ENCODE peak calls at places on chromosomes 6 and 20, in six cellular contexts. One of them, this sample, is unnamed. For H3K9me3, the result is how much of the 10 kb centered on the place peaks cover.

GRCh38 chr20:29298759-29299613 is 1958.5 kb upstream of the DEFB115 start:
- DNase-seq in fibroblast of lung: peak
- DNase-seq in HCT116: no peak
- DNase-seq in PC-9: no peak
- DNase-seq in IMR-90: no peak
- DNase-seq in K562: no peak
- DNase-seq in this sample: no peak

GRCh38 chr20:11379257-11380011 is 538.3 kb upstream of the BTBD3 start:
- DNase-seq in fibroblast of lung: no peak
- DNase-seq in K562: no peak
- DNase-seq in IMR-90: no peak
- DNase-seq in PC-9: no peak
- DNase-seq in HCT116: no peak
- DNase-seq in this sample: no peak

GRCh38 chr6:43271103-43271815 is 26.8 kb upstream of the SLC22A7 start:
- DNase-seq in IMR-90: no peak
- DNase-seq in PC-9: no peak
- DNase-seq in fibroblast of lung: no peak
- DNase-seq in HCT116: no peak
- DNase-seq in K562: no peak
- DNase-seq in this sample: peak

GRCh38 chr20:17172826-17173420 is 53.9 kb upstream of the PCSK2 start:
- DNase-seq in PC-9: no peak
- DNase-seq in IMR-90: no peak
- DNase-seq in HCT116: no peak
- DNase-seq in K562: no peak
- DNase-seq in fibroblast of lung: peak
- DNase-seq in this sample: no peak

GRCh38 chr6:8335896-8336295 is 99.4 kb downstream of the SLC35B3 start:
- DNase-seq in K562: no peak
- DNase-seq in IMR-90: no peak
- DNase-seq in HCT116: no peak
- DNase-seq in PC-9: no peak
- DNase-seq in fibroblast of lung: no peak
- DNase-seq in this sample: no peak

GRCh38 chr6:86937219-86938079 is at the start of gene HTR1E:
- DNase-seq in IMR-90: peak
- DNase-seq in HCT116: peak
- DNase-seq in K562: peak
- DNase-seq in fibroblast of lung: peak
- DNase-seq in PC-9: no peak
- DNase-seq in this sample: no peak

GRCh38 chr6:159953091-159953581 is 15.7 kb upstream of the IGF2R start:
- DNase-seq in K562: no peak
- DNase-seq in HCT116: no peak
- DNase-seq in IMR-90: peak
- DNase-seq in fibroblast of lung: peak
- DNase-seq in PC-9: no peak
- DNase-seq in this sample: no peak

GRCh38 chr6:12294851-12295536 is 4.8 kb downstream of the EDN1 start:
- DNase-seq in fibroblast of lung: no peak
- DNase-seq in K562: no peak
- DNase-seq in IMR-90: no peak
- DNase-seq in PC-9: no peak
- DNase-seq in HCT116: no peak
- DNase-seq in this sample: no peak

GRCh38 chr6:38617856-38618255 is 21.9 kb downstream of the BTBD9 start:
- DNase-seq in fibroblast of lung: peak
- DNase-seq in PC-9: no peak
- DNase-seq in K562: no peak
- DNase-seq in HCT116: no peak
- DNase-seq in IMR-90: no peak
- DNase-seq in this sample: no peak

GRCh38 chr6:56699066-56699654 is 56.5 kb upstream of the DST start:
- DNase-seq in K562: peak
- DNase-seq in PC-9: no peak
- DNase-seq in fibroblast of lung: no peak
- DNase-seq in IMR-90: peak
- DNase-seq in HCT116: no peak
- DNase-seq in this sample: peak

GRCh38 chr6:140208286-140208685 is 833.8 kb upstream of the CITED2 start:
- DNase-seq in IMR-90: no peak
- DNase-seq in PC-9: no peak
- DNase-seq in fibroblast of lung: peak
- DNase-seq in HCT116: no peak
- DNase-seq in K562: no peak
- DNase-seq in this sample: no peak

GRCh38 chr20:38515631-38516030 is 43.0 kb downstream of the RALGAPB start:
- DNase-seq in IMR-90: no peak
- DNase-seq in PC-9: peak
- DNase-seq in fibroblast of lung: no peak
- DNase-seq in K562: no peak
- DNase-seq in HCT116: no peak
- DNase-seq in this sample: no peak

GRCh38 chr20:24808616-24809015 is 140.5 kb upstream of the CST7 start:
- DNase-seq in IMR-90: no peak
- DNase-seq in fibroblast of lung: no peak
- DNase-seq in PC-9: no peak
- DNase-seq in HCT116: no peak
- DNase-seq in K562: no peak
- DNase-seq in this sample: no peak

GRCh38 chr20:48467622-48468021 is 360.2 kb downstream of the PREX1 start:
- DNase-seq in HCT116: peak
- DNase-seq in fibroblast of lung: no peak
- DNase-seq in IMR-90: no peak
- DNase-seq in K562: peak
- DNase-seq in PC-9: no peak
- DNase-seq in this sample: peak

GRCh38 chr6:126040826-126041225 is 54.5 kb downstream of the TRMT11 start:
- DNase-seq in PC-9: peak
- DNase-seq in fibroblast of lung: peak
- DNase-seq in IMR-90: peak
- DNase-seq in K562: no peak
- DNase-seq in HCT116: no peak
- DNase-seq in this sample: no peak

GRCh38 chr20:47502271-47502730 is 614 bp downstream of the NCOA3 start:
- DNase-seq in PC-9: no peak
- DNase-seq in fibroblast of lung: peak
- DNase-seq in HCT116: no peak
- DNase-seq in IMR-90: peak
- DNase-seq in K562: peak
- DNase-seq in this sample: no peak

DNA sequence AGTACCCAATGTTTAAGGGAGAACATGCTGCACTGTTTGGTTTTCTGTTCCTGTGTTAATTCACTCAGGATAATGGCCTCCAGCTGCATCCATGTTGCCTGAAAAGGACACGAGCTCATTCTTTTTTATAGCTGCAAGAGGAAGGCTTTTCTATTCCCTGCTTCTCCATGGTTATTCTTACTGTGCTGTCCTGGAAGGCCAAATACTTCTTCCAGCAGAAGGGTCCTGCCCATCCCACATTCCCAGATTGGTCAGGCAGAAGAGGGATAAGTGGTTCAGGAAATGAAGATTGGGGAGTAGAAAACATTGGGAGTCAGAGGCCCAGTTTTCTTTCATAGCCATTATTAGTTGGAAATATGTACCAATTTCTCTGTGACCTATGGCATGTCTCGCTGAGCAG is 122.4 kb downstream of the TCP11 start:
- DNase-seq in HCT116: no peak
- DNase-seq in K562: no peak
- DNase-seq in fibroblast of lung: no peak
- DNase-seq in PC-9: no peak
- DNase-seq in IMR-90: no peak
- DNase-seq in this sample: no peak
- H3K4me3 ChIP-seq in HCT116: no peak
- H3K4me3 ChIP-seq in K562: no peak
- H3K4me3 ChIP-seq in fibroblast of lung: peak
- H3K4me3 ChIP-seq in PC-9: no peak
- H3K4me3 ChIP-seq in IMR-90: no peak
- H3K4me3 ChIP-seq in this sample: no peak

GRCh38 chr6:90370493-90370959 is 73.9 kb upstream of the BACH2 start:
- DNase-seq in HCT116: no peak
- DNase-seq in PC-9: no peak
- DNase-seq in K562: peak
- DNase-seq in fibroblast of lung: peak
- DNase-seq in IMR-90: peak
- DNase-seq in this sample: no peak

GRCh38 chr6:90368001-90368400 is 71.4 kb upstream of the BACH2 start:
- DNase-seq in fibroblast of lung: no peak
- DNase-seq in HCT116: no peak
- DNase-seq in PC-9: no peak
- DNase-seq in K562: no peak
- DNase-seq in IMR-90: no peak
- DNase-seq in this sample: no peak

GRCh38 chr6:90368601-90369000 is 72.0 kb upstream of the BACH2 start:
- DNase-seq in PC-9: no peak
- DNase-seq in K562: no peak
- DNase-seq in fibroblast of lung: peak
- DNase-seq in IMR-90: peak
- DNase-seq in HCT116: no peak
- DNase-seq in this sample: no peak

GRCh38 chr6:90369651-90370050 is 73.0 kb upstream of the BACH2 start:
- DNase-seq in HCT116: no peak
- DNase-seq in PC-9: no peak
- DNase-seq in IMR-90: no peak
- DNase-seq in K562: no peak
- DNase-seq in fibroblast of lung: peak
- DNase-seq in this sample: no peak

GRCh38 chr6:90369024-90369519 is 72.4 kb upstream of the BACH2 start:
- DNase-seq in K562: peak
- DNase-seq in IMR-90: peak
- DNase-seq in PC-9: peak
- DNase-seq in HCT116: peak
- DNase-seq in fibroblast of lung: peak
- DNase-seq in this sample: no peak
- H2AFZ ChIP-seq in K562: peak
- H2AFZ ChIP-seq in IMR-90: no peak
- H2AFZ ChIP-seq in PC-9: no peak
- H2AFZ ChIP-seq in HCT116: peak
- H2AFZ ChIP-seq in fibroblast of lung: no peak
- H2AFZ ChIP-seq in this sample: peak

GRCh38 chr20:31475032-31475431 is at the start of the genes DEFB124 and REM1:
- DNase-seq in K562: no peak
- DNase-seq in IMR-90: no peak
- DNase-seq in PC-9: no peak
- DNase-seq in HCT116: no peak
- DNase-seq in fibroblast of lung: no peak
- DNase-seq in this sample: no peak

GRCh38 chr20:31475472-31476312 is 604 bp downstream of the REM1 start:
- DNase-seq in K562: no peak
- DNase-seq in fibroblast of lung: no peak
- DNase-seq in HCT116: no peak
- DNase-seq in IMR-90: no peak
- DNase-seq in PC-9: no peak
- DNase-seq in this sample: no peak

GRCh38 chr20:31473331-31474096 is 1.4 kb downstream of the DEFB124 start:
- DNase-seq in PC-9: no peak
- DNase-seq in K562: no peak
- DNase-seq in IMR-90: no peak
- DNase-seq in fibroblast of lung: no peak
- DNase-seq in HCT116: no peak
- DNase-seq in this sample: no peak

GRCh38 chr20:31472395-31473330 is 2.3 kb downstream of the DEFB124 start:
- DNase-seq in IMR-90: no peak
- DNase-seq in PC-9: no peak
- DNase-seq in HCT116: no peak
- DNase-seq in K562: no peak
- DNase-seq in fibroblast of lung: no peak
- DNase-seq in this sample: no peak

GRCh38 chr20:31474097-31474436 is 860 bp downstream of the DEFB124 start:
- DNase-seq in IMR-90: no peak
- DNase-seq in fibroblast of lung: no peak
- DNase-seq in HCT116: no peak
- DNase-seq in PC-9: no peak
- DNase-seq in K562: no peak
- DNase-seq in this sample: peak
- H3K9me3 ChIP-seq in IMR-90: under half
- H3K9me3 ChIP-seq in fibroblast of lung: under half
- H3K9me3 ChIP-seq in HCT116: under half
- H3K9me3 ChIP-seq in PC-9: under half
- H3K9me3 ChIP-seq in K562: under half
- H3K9me3 ChIP-seq in this sample: under half

GRCh38 chr6:137817219-137817618 is 49.8 kb upstream of the TNFAIP3 start:
- DNase-seq in fibroblast of lung: no peak
- DNase-seq in K562: no peak
- DNase-seq in PC-9: no peak
- DNase-seq in HCT116: no peak
- DNase-seq in IMR-90: no peak
- DNase-seq in this sample: no peak
- H3K4me3 ChIP-seq in fibroblast of lung: no peak
- H3K4me3 ChIP-seq in K562: no peak
- H3K4me3 ChIP-seq in PC-9: no peak
- H3K4me3 ChIP-seq in HCT116: no peak
- H3K4me3 ChIP-seq in IMR-90: no peak
- H3K4me3 ChIP-seq in this sample: no peak

GRCh38 chr6:154241570-154241969 is 115.0 kb downstream of the IPCEF1 start:
- DNase-seq in IMR-90: no peak
- DNase-seq in PC-9: no peak
- DNase-seq in fibroblast of lung: peak
- DNase-seq in K562: no peak
- DNase-seq in HCT116: no peak
- DNase-seq in this sample: no peak

GRCh38 chr6:154234019-154234772 is 122.4 kb downstream of the IPCEF1 start:
- DNase-seq in K562: no peak
- DNase-seq in IMR-90: no peak
- DNase-seq in PC-9: no peak
- DNase-seq in HCT116: no peak
- DNase-seq in fibroblast of lung: no peak
- DNase-seq in this sample: no peak

GRCh38 chr6:154239392-154239791 is 117.2 kb downstream of the IPCEF1 start:
- DNase-seq in PC-9: no peak
- DNase-seq in IMR-90: no peak
- DNase-seq in K562: no peak
- DNase-seq in HCT116: no peak
- DNase-seq in fibroblast of lung: no peak
- DNase-seq in this sample: no peak

GRCh38 chr6:154232013-154232920 is 124.3 kb downstream of the IPCEF1 start:
- DNase-seq in IMR-90: peak
- DNase-seq in HCT116: no peak
- DNase-seq in fibroblast of lung: peak
- DNase-seq in K562: no peak
- DNase-seq in PC-9: no peak
- DNase-seq in this sample: no peak

GRCh38 chr6:154236646-154237236 is 119.9 kb downstream of the IPCEF1 start:
- DNase-seq in fibroblast of lung: peak
- DNase-seq in PC-9: no peak
- DNase-seq in K562: no peak
- DNase-seq in HCT116: no peak
- DNase-seq in IMR-90: peak
- DNase-seq in this sample: no peak
- H2AFZ ChIP-seq in fibroblast of lung: no peak
- H2AFZ ChIP-seq in PC-9: no peak
- H2AFZ ChIP-seq in K562: no peak
- H2AFZ ChIP-seq in HCT116: no peak
- H2AFZ ChIP-seq in IMR-90: no peak
- H2AFZ ChIP-seq in this sample: no peak

This sample was measured in OCI-LY7.